ENCODE peak calls at places on chromosomes 6 and 20, in five cellular contexts. P is left lung, H is GM20000, C is astrocyte, B is choroid plexus epithelial cell. G is an unnamed sample.

GRCh38 chr20:31974975-31975481 is 7.1 kb downstream of the XKR7 start:
- DNase-seq in C (no peak), B (no peak), P (no peak), H (no peak), G (no peak)

GRCh38 chr20:40689100-40689942 is at the start of gene MAFB:
- DNase-seq in H (peak), P (peak), B (peak), C (peak), G (peak)

GRCh38 chr6:34182751-34183531 is 37.1 kb upstream of the GRM4 start:
- DNase-seq in B (no peak), P (no peak), C (no peak), H (peak), G (no peak)

GRCh38 chr20:17431621-17432364 is 99.4 kb downstream of the BFSP1 start:
- DNase-seq in H (peak), P (no peak), C (peak), B (peak), G (peak)

GRCh38 chr6:24933868-24934401 is 1.8 kb downstream of the RIPOR2 start:
- DNase-seq in H (no peak), P (no peak), B (peak), C (no peak), G (no peak)

GRCh38 chr20:44572551-44573500 is 9.6 kb upstream of the PKIG start:
- DNase-seq in P (no peak), B (peak), C (peak), H (no peak), G (no peak)

GRCh38 chr6:159513914-159514313 is 179.1 kb downstream of the SOD2 start:
- DNase-seq in C (no peak), H (no peak), B (no peak), P (no peak), G (no peak)

GRCh38 chr6:143652840-143653239 is 24.9 kb upstream of the PHACTR2 start:
- DNase-seq in B (no peak), H (no peak), C (no peak), P (no peak), G (no peak)

GRCh38 chr6:118387921-118388701 is 160.0 kb upstream of the PLN start:
- DNase-seq in C (peak), P (no peak), B (peak), H (no peak), G (no peak)

GRCh38 chr6:126743051-126743450 is 375.4 kb upstream of the RSPO3 start:
- DNase-seq in H (no peak), B (no peak), P (no peak), C (no peak), G (no peak)

GRCh38 chr20:13325033-13325432 is 104.0 kb downstream of the ISM1 start:
- DNase-seq in B (peak), P (no peak), C (no peak), H (no peak), G (no peak)

GRCh38 chr6:153938876-153939275 is 100.2 kb upstream of the OPRM1 start:
- DNase-seq in B (no peak), C (no peak), P (peak), H (no peak), G (no peak)

GRCh38 chr6:116108836-116109235 is 8.2 kb downstream of the NT5DC1 start:
- DNase-seq in P (no peak), C (no peak), H (no peak), B (no peak), G (no peak)

GRCh38 chr20:4972506-4973251 is 28.6 kb downstream of the SLC23A2 start:
- DNase-seq in P (no peak), B (no peak), C (no peak), H (no peak), G (no peak)

GRCh38 chr6:158769228-158769627 is 49.9 kb downstream of the EZR start:
- DNase-seq in B (no peak), P (no peak), C (no peak), H (no peak), G (no peak)

GRCh38 chr6:139711714-139712585 is 337.5 kb upstream of the CITED2 start:
- DNase-seq in B (peak), P (no peak), H (no peak), C (peak), G (no peak)

GRCh38 chr6:168302534-168302933 is 17.0 kb downstream of the DACT2 start:
- DNase-seq in H (no peak), C (no peak), P (no peak), B (no peak), G (no peak)

GRCh38 chr20:460707-461106 is 1.6 kb downstream of the TBC1D20 start:
- DNase-seq in H (no peak), B (peak), C (no peak), P (no peak), G (no peak)

GRCh38 chr20:61331542-61331941 is 79.5 kb downstream of the CDH4 start:
- DNase-seq in P (no peak), C (no peak), B (no peak), H (peak), G (no peak)

GRCh38 chr6:36851632-36852031 is 12.4 kb upstream of the CPNE5 start:
- DNase-seq in P (no peak), C (no peak), H (no peak), B (no peak), G (no peak)

GRCh38 chr6:44649365-44650025 is 262.0 kb downstream of the CDC5L start:
- DNase-seq in P (no peak), C (peak), B (peak), H (no peak), G (no peak)

GRCh38 chr6:99344289-99344688 is 5.2 kb downstream of the FAXC start:
- DNase-seq in H (no peak), P (no peak), B (peak), C (peak), G (no peak)

GRCh38 chr6:169960891-169961611 is 209.6 kb downstream of the ERMARD start:
- DNase-seq in B (no peak), P (peak), C (no peak), H (no peak), G (no peak)

GRCh38 chr6:143099647-143100046 is 39.0 kb downstream of the AIG1 start:
- DNase-seq in B (no peak), H (no peak), C (no peak), P (no peak), G (no peak)

GRCh38 chr6:156634971-156635371 is 142.2 kb upstream of the ARID1B start:
- DNase-seq in P (no peak), B (no peak), H (no peak), C (no peak), G (no peak)

GRCh38 chr6:157519255-157520116 is 138.5 kb downstream of the ZDHHC14 start:
- DNase-seq in P (no peak), H (no peak), C (no peak), B (no peak), G (no peak)

GRCh38 chr20:52234302-52235045 is 42.9 kb upstream of the ZFP64 start:
- DNase-seq in B (no peak), P (no peak), C (no peak), H (no peak), G (no peak)

GRCh38 chr6:134757911-134758361 is 192.0 kb downstream of the ALDH8A1 start:
- DNase-seq in B (no peak), P (no peak), C (no peak), H (no peak), G (no peak)

GRCh38 chr6:11854418-11855165 is 76.0 kb upstream of the ADTRP start:
- DNase-seq in B (peak), H (peak), P (no peak), C (peak), G (no peak)

GRCh38 chr20:58718729-58719128 is 26.1 kb downstream of the NPEPL1 start:
- DNase-seq in C (no peak), B (no peak), P (peak), H (no peak), G (no peak)

GRCh38 chr6:147970970-147971369 is 371.7 kb upstream of the SASH1 start:
- DNase-seq in C (no peak), H (no peak), P (no peak), B (peak), G (no peak)
- TF ChIP-seq CTCF in C (peak), H (no peak), P (no peak), B (peak), G (no peak)

DNA sequence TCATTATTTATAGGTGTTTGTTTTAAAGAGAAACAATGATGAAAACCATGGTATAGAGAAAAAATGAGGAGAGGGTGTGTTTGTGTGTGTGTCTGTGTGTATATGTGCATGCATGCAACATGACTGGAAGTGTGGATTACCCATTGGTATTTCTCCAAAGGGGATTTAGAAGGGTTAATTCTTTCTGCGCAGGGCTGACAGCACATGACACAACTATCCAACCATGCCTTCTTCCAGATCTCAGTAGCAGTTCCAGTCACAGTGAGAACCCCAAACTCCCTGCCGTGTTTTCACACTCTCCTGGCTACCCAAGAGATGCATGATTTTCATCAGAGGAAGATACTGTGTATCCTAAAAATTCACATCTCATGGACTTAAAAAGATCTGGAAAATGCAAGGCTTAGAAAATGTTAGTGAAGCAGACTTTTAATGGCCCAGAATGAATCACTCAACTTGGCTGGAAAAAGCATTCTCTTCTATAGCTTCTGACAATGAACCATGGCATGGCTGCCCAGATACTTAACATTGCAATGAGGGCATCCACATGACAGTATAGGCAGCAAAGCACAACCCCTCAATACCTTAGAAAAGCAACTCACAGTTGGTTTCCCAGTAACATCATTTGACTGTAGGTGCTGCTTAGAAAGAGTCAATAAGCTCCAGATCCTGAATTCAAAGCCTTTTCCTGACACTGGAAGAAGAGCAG is 155.6 kb downstream of the EYA4 start:
- DNase-seq in P (no peak), B (no peak), H (no peak), C (peak), G (no peak)
- TF ChIP-seq CTCF in P (no peak), B (no peak), H (no peak), C (no peak), G (no peak)

GRCh38 chr6:68196645-68197044 is 438.4 kb upstream of the ADGRB3 start:
- DNase-seq in P (no peak), H (no peak), B (peak), C (peak), G (no peak)
- TF ChIP-seq CTCF in P (no peak), H (no peak), B (peak), C (peak), G (no peak)

GRCh38 chr6:131924881-131925474 is 26.2 kb downstream of the CCN2 start:
- DNase-seq in H (no peak), B (peak), C (peak), P (no peak), G (no peak)
- TF ChIP-seq CTCF in H (no peak), B (peak), C (peak), P (no peak), G (no peak)

GRCh38 chr6:165889636-165890403 is 226.8 kb upstream of the PDE10A start:
- DNase-seq in C (peak), H (peak), B (peak), P (no peak), G (no peak)
- TF ChIP-seq CTCF in C (peak), H (peak), B (peak), P (no peak), G (no peak)